ENCODE peak calls at places on chromosome 10, in seven cellular contexts. N, L, Y, O, X, D and E are unnamed samples.

GRCh38 chr10:101319241-101319915 is 34.6 kb upstream of the BTRC start:
- DNase-seq in N (no peak), L (no peak), Y (no peak), O (no peak), X (no peak), D (no peak), E (peak)

GRCh38 chr10:113094114-113094486 is 144.1 kb downstream of the TCF7L2 start:
- DNase-seq in N (no peak), L (no peak), Y (no peak), O (no peak), X (no peak), D (no peak), E (no peak)

GRCh38 chr10:14975672-14976273 is 16.6 kb downstream of the MEIG1 start:
- DNase-seq in N (no peak), L (no peak), Y (no peak), O (no peak), X (no peak), D (no peak), E (no peak)

GRCh38 chr10:106175760-106176377 is 988.6 kb downstream of the SORCS1 start:
- DNase-seq in N (no peak), L (no peak), Y (no peak), O (no peak), X (no peak), D (no peak), E (no peak)

GRCh38 chr10:78686444-78687060 is 382.2 kb upstream of the ZMIZ1 start:
- DNase-seq in N (no peak), L (no peak), Y (no peak), O (no peak), X (no peak), D (no peak), E (no peak)

GRCh38 chr10:113960617-113961260 is 82.9 kb upstream of the ADRB1 start:
- DNase-seq in N (no peak), L (no peak), Y (no peak), O (no peak), X (no peak), D (peak), E (no peak)

GRCh38 chr10:118792501-118792900 is 37.7 kb upstream of the CACUL1 start:
- DNase-seq in N (no peak), L (no peak), Y (peak), O (no peak), X (no peak), D (no peak), E (no peak)

GRCh38 chr10:132388901-132389630 is 7.9 kb upstream of the PWWP2B start:
- DNase-seq in N (peak), L (no peak), Y (peak), O (no peak), X (no peak), D (no peak), E (no peak)

GRCh38 chr10:17406036-17406834 is 48.2 kb downstream of the ST8SIA6 start:
- DNase-seq in N (no peak), L (no peak), Y (no peak), O (no peak), X (no peak), D (no peak), E (no peak)